ENCODE peak calls at places on chromosomes 4 and X, in seven cellular contexts. N is foreskin keratinocyte; G is psoas muscle; T is HAP-1; S is CD8-positive, alpha-beta memory T cell; Y is neuronal stem cell; A is heart left ventricle. H is an unnamed sample. For H3K4me1, the result is how much of the 10 kb centered on the place peaks cover.

GRCh38 chr4:68369474-68369805 is 19.6 kb upstream of the YTHDC1 start:
- DNase-seq in N (peak), G (no peak), T (no peak), S (no peak), Y (no peak), A (no peak), H (no peak)

GRCh38 chrX:2572740-2573139 is 72.0 kb upstream of the DHRSX start:
- DNase-seq in N (no peak), G (no peak), T (peak), S (no peak), Y (no peak), A (no peak), H (no peak)

GRCh38 chr4:148214529-148215166 is 227.6 kb downstream of the NR3C2 start:
- DNase-seq in N (peak), G (peak), T (no peak), S (no peak), Y (no peak), A (peak), H (no peak)

GRCh38 chrX:9343971-9344370 is 120.9 kb upstream of the TBL1X start:
- DNase-seq in N (no peak), G (no peak), T (no peak), S (no peak), Y (no peak), A (no peak), H (no peak)

GRCh38 chr4:20391912-20392311 is 140.2 kb downstream of the SLIT2 start:
- DNase-seq in N (no peak), G (no peak), T (no peak), S (no peak), Y (no peak), A (no peak), H (no peak)

GRCh38 chr4:83110222-83110945 is 4.1 kb downstream of the PLAC8 start:
- DNase-seq in N (peak), G (peak), T (peak), S (peak), Y (peak), A (peak), H (peak)

GRCh38 chr4:102665527-102665926 is 95.2 kb downstream of the MANBA start:
- DNase-seq in N (peak), G (no peak), T (no peak), S (no peak), Y (no peak), A (no peak), H (no peak)

GRCh38 chrX:106246511-106246910 is 78.4 kb downstream of the PWWP3B start:
- DNase-seq in N (peak), G (no peak), T (no peak), S (no peak), Y (no peak), A (no peak), H (no peak)

GRCh38 chr4:60757986-60758385 is 442.1 kb upstream of the ADGRL3 start:
- DNase-seq in N (no peak), G (no peak), T (no peak), S (no peak), Y (no peak), A (no peak), H (no peak)

GRCh38 chr4:94621491-94622080 is 136.2 kb upstream of the BMPR1B start:
- DNase-seq in N (no peak), G (no peak), T (peak), S (no peak), Y (peak), A (no peak), H (no peak)

GRCh38 chrX:122565952-122566351 is 618.1 kb upstream of the GRIA3 start:
- DNase-seq in N (peak), G (no peak), T (no peak), S (no peak), Y (no peak), A (no peak), H (no peak)

GRCh38 chr4:120080533-120080932 is 13.9 kb upstream of the MAD2L1 start:
- DNase-seq in N (no peak), G (no peak), T (no peak), S (no peak), Y (no peak), A (no peak), H (no peak)

GRCh38 chr4:20203508-20203907 is 48.2 kb upstream of the SLIT2 start:
- DNase-seq in N (peak), G (no peak), T (no peak), S (no peak), Y (no peak), A (no peak), H (no peak)

GRCh38 chr4:3322059-3322550 is 29.3 kb downstream of the RGS12 start:
- DNase-seq in N (no peak), G (no peak), T (no peak), S (no peak), Y (peak), A (no peak), H (no peak)

GRCh38 chrX:108268434-108269080 is 169.7 kb downstream of the COL4A6 start:
- DNase-seq in N (no peak), G (no peak), T (no peak), S (no peak), Y (no peak), A (no peak), H (no peak)

GRCh38 chr4:40038972-40039371 is 17.7 kb upstream of the N4BP2 start:
- DNase-seq in N (peak), G (no peak), T (no peak), S (no peak), Y (no peak), A (no peak), H (no peak)

GRCh38 chrX:115284877-115285276 is 4.6 kb upstream of the LUZP4 start:
- DNase-seq in N (no peak), G (no peak), T (no peak), S (no peak), Y (no peak), A (no peak), H (no peak)

GRCh38 chr4:101345271-101345595 is 2.1 kb downstream of the PPP3CA start:
- DNase-seq in N (no peak), G (no peak), T (no peak), S (no peak), Y (no peak), A (no peak), H (no peak)

GRCh38 chr4:21949073-21949457 is 493 bp upstream of the KCNIP4 start:
- DNase-seq in N (no peak), G (no peak), T (peak), S (no peak), Y (peak), A (peak), H (peak)

GRCh38 chr4:153176938-153177337 is 27.3 kb upstream of the TRIM2 start:
- DNase-seq in N (no peak), G (no peak), T (no peak), S (no peak), Y (no peak), A (no peak), H (no peak)

GRCh38 chrX:22314211-22314610 is 41.5 kb downstream of the CBLL2 start:
- DNase-seq in N (no peak), G (no peak), T (no peak), S (no peak), Y (no peak), A (no peak), H (no peak)

GRCh38 chr4:27986476-27986875 is 1125.8 kb downstream of the STIM2 start:
- DNase-seq in N (no peak), G (no peak), T (no peak), S (no peak), Y (no peak), A (no peak), H (no peak)

GRCh38 chrX:19377799-19378198 is 34.1 kb downstream of the PDHA1 start:
- DNase-seq in N (no peak), G (no peak), T (no peak), S (no peak), Y (no peak), A (no peak), H (peak)

GRCh38 chr4:11908712-11909111 is 480.0 kb upstream of the HS3ST1 start:
- DNase-seq in N (no peak), G (no peak), T (no peak), S (no peak), Y (no peak), A (no peak), H (no peak)

GRCh38 chr4:141180991-141181760 is 39.5 kb upstream of the ZNF330 start:
- DNase-seq in N (peak), G (no peak), T (no peak), S (no peak), Y (no peak), A (no peak), H (no peak)

GRCh38 chrX:118872102-118872566 is 48.5 kb downstream of the ZCCHC12 start:
- DNase-seq in N (no peak), G (no peak), T (no peak), S (no peak), Y (no peak), A (peak), H (peak)

GRCh38 chr4:92483341-92483740 is 179.6 kb downstream of the GRID2 start:
- DNase-seq in N (no peak), G (no peak), T (no peak), S (no peak), Y (no peak), A (no peak), H (no peak)

GRCh38 chr4:40848251-40848650 is 98.5 kb downstream of the NSUN7 start:
- DNase-seq in N (no peak), G (no peak), T (no peak), S (no peak), Y (no peak), A (no peak), H (no peak)

GRCh38 chrX:13078739-13079444 is 34.5 kb upstream of the FAM9C start:
- DNase-seq in N (no peak), G (peak), T (no peak), S (no peak), Y (no peak), A (peak), H (no peak)

GRCh38 chr4:60485279-60485678 is 714.8 kb upstream of the ADGRL3 start:
- DNase-seq in N (peak), G (no peak), T (no peak), S (no peak), Y (no peak), A (no peak), H (no peak)

GRCh38 chr4:184165291-184165690 is 52.4 kb downstream of the ENPP6 start:
- DNase-seq in N (peak), G (no peak), T (peak), S (no peak), Y (no peak), A (no peak), H (no peak)

GRCh38 chr4:4509521-4509920 is 32.3 kb downstream of the STX18 start:
- DNase-seq in N (no peak), G (no peak), T (no peak), S (no peak), Y (no peak), A (no peak), H (no peak)

GRCh38 chrX:53990201-53990600 is 54.1 kb downstream of the PHF8 start:
- DNase-seq in N (no peak), G (no peak), T (no peak), S (no peak), Y (no peak), A (no peak), H (no peak)

GRCh38 chr4:139555705-139556070 is 331 bp downstream of the SETD7 start:
- DNase-seq in N (no peak), G (peak), T (no peak), S (no peak), Y (no peak), A (peak), H (peak)

GRCh38 chr4:139556071-139556734 is at the start of gene SETD7:
- DNase-seq in N (peak), G (peak), T (peak), S (peak), Y (peak), A (peak), H (peak)

GRCh38 chr4:139557506-139558110 is 1.6 kb upstream of the SETD7 start:
- DNase-seq in N (no peak), G (no peak), T (no peak), S (no peak), Y (no peak), A (no peak), H (no peak)

GRCh38 chr4:139558235-139559094 is 2.4 kb upstream of the SETD7 start:
- DNase-seq in N (no peak), G (no peak), T (no peak), S (no peak), Y (no peak), A (no peak), H (no peak)

GRCh38 chr4:139556735-139557505 is 901 bp upstream of the SETD7 start:
- DNase-seq in N (no peak), G (peak), T (peak), S (peak), Y (no peak), A (peak), H (peak)
- H3K4me1 ChIP-seq in N (under half), G (under half), T (under half), S (under half), Y (under half), A (under half), H (under half)

GRCh38 chr4:133150643-133151300 is 1.7 kb downstream of the PCDH10 start:
- DNase-seq in N (no peak), G (peak), T (no peak), S (no peak), Y (no peak), A (peak), H (no peak)

GRCh38 chr4:133151681-133152329 is 2.7 kb downstream of the PCDH10 start:
- DNase-seq in N (no peak), G (peak), T (no peak), S (no peak), Y (no peak), A (peak), H (no peak)

GRCh38 chr4:133152801-133153526 is 3.9 kb downstream of the PCDH10 start:
- DNase-seq in N (no peak), G (no peak), T (no peak), S (no peak), Y (no peak), A (no peak), H (no peak)

GRCh38 chr4:133151301-133151680 is 2.2 kb downstream of the PCDH10 start:
- DNase-seq in N (no peak), G (peak), T (no peak), S (no peak), Y (no peak), A (no peak), H (no peak)

DNA sequence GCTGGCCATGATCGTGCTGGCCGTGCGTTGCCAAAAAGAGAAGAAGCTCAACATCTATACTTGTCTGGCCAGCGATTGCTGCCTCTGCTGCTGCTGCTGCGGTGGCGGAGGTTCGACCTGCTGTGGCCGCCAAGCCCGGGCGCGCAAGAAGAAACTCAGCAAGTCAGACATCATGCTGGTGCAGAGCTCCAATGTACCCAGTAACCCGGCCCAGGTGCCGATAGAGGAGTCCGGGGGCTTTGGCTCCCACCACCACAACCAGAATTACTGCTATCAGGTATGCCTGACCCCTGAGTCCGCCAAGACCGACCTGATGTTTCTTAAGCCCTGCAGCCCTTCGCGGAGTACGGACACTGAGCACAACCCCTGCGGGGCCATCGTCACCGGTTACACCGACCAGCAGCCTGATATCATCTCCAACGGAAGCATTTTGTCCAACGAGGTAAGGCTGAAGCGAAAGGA is 3.3 kb downstream of the PCDH10 start:
- DNase-seq in N (no peak), G (no peak), T (no peak), S (no peak), Y (no peak), A (peak), H (no peak)
- H3K4me1 ChIP-seq in N (under half), G (under half), T (under half), S (under half), Y (under half), A (under half), H (under half)

DNA sequence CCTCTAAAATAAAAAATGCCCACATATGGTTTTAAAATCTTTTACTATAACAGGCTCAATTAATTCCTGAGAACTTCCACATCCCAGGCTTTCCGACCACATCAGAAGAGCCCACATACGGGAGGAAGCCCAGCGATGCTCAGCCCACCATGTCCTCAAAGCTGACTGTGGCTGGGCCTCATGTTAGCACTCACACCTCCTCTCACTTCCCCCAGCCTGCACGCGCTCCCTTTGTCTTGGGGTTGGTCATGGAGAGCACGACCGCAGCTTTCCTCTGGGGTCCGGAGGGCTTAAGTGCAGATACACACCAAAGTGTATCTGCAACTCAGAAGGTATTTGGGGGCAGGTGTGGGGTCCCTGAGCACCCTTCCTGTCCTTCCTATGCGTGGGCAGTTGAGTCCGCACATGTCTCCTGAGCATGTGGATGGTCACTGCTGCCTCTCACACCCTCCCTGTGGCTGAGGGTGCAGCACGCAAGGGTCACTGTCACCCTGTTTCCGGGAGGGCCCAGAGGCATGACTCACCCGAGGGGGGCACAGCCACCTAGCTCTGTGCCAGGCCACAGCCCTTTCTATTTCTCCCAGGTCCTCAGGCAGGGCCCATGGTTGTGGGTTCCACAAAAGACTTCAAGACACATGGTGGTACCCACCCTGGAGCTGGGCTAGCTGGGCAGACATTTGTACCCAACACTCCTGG is 21.2 kb downstream of the WDR1 start:
- DNase-seq in N (no peak), G (peak), T (no peak), S (peak), Y (no peak), A (no peak), H (no peak)
- H3K4me1 ChIP-seq in N (under half), G (half or more), T (under half), S (half or more), Y (under half), A (half or more), H (under half)

GRCh38 chr4:145883173-145883572 is 55.5 kb downstream of the ZNF827 start:
- DNase-seq in N (no peak), G (no peak), T (no peak), S (no peak), Y (no peak), A (no peak), H (no peak)

GRCh38 chr4:145885666-145886065 is 53.0 kb downstream of the ZNF827 start:
- DNase-seq in N (no peak), G (no peak), T (no peak), S (no peak), Y (no peak), A (no peak), H (no peak)

GRCh38 chr4:145882594-145882993 is 56.0 kb downstream of the ZNF827 start:
- DNase-seq in N (no peak), G (no peak), T (no peak), S (no peak), Y (no peak), A (no peak), H (no peak)

GRCh38 chr4:145886871-145887240 is 51.8 kb downstream of the ZNF827 start:
- DNase-seq in N (no peak), G (no peak), T (no peak), S (no peak), Y (no peak), A (no peak), H (no peak)

DNA sequence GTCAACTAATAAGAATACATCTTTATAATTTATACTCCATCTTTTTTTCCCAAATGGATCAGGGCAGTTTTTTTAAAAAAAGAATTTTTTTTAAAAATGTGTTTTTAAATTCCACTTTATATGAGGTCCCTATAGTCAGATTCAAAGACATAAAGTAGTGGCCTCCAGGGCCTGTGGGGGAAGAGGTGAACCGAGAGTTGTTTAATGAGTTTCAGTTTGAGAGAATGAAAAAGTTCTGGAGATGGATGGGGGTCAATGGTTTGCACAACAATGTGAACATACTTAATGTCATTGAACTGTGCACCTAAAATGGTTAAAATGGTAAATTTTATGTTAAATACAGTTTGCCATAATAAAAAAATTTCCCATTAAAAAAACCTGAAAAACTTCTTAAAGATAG is 53.8 kb downstream of the ZNF827 start:
- DNase-seq in N (no peak), G (no peak), T (no peak), S (no peak), Y (no peak), A (no peak), H (no peak)
- H3K4me1 ChIP-seq in N (under half), G (under half), T (under half), S (under half), Y (under half), A (under half), H (under half)

DNA sequence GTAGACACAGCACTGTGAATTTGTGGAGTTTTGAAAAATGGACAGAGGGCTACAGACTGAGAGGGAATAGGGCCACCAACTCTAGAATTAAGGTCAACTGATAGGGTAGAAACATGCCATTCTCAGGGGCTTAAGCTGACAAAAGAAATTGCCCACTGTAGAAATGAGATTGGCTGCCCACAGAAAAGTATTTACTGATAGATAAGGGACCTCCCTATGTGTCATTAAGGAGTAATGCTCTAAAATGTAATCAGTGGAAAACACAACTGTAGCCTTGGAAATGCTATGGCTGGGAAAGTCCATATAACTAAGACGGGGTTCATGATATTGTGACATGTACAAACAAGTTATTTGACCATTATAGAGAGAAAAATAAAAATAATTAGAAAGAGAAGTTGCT is 4.6 kb downstream of the RTL9 start:
- DNase-seq in N (no peak), G (no peak), T (no peak), S (no peak), Y (no peak), A (no peak), H (no peak)
- H3K4me1 ChIP-seq in N (under half), G (under half), T (under half), S (under half), Y (under half), A (under half), H (under half)

GRCh38 chr4:76590847-76591281 is 155.8 kb downstream of the SHROOM3 start:
- DNase-seq in N (no peak), G (no peak), T (peak), S (no peak), Y (no peak), A (no peak), H (no peak)
- H3K4me1 ChIP-seq in N (under half), G (under half), T (half or more), S (under half), Y (under half), A (under half), H (under half)

DNA sequence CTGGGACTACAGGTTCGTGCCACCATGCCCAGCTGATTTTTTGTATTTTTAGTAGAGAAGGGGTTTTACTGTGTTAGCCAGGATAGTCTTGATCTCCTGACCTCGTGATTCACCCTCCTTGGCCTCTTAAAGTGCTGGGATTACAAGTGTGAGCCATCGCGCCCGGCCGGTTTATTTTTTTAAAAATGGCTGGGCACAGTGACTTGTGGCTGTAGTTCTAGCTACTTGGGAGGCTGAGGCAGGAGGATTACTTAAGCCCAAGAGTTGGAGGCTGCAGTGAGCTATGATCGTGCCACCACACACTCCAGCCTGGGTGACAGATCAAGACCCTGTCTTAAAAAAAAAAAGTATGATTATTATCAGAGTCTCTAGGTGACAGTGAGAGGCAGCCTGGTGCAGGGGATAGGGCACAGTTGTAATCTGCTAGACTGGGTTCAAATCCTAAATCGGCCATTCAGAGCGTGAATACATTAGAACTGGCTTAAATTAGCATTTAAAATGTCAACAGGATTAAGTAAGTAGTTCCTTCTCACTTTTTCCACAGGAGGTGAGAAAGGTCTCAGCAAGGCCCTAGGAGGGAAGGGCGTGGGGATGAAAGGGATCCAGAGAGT is 435 bp upstream of the MGST2 start:
- DNase-seq in N (no peak), G (no peak), T (no peak), S (no peak), Y (no peak), A (no peak), H (no peak)
- H3K4me1 ChIP-seq in N (under half), G (under half), T (under half), S (under half), Y (under half), A (under half), H (under half)